ENCODE peak calls at places on chromosomes 6 and 20, in nine cellular contexts. U, E, G, O, B, P, F, V and Z are unnamed samples.

GRCh38 chr6:82906489-82906888 is 159.2 kb downstream of the UBE3D start:
- DNase-seq in V (peak), E (no peak), F (peak), O (no peak), B (no peak), G (no peak), U (no peak), P (no peak), Z (no peak)

GRCh38 chr6:5146396-5146795 is 61.3 kb downstream of the PPP1R3G start:
- DNase-seq in B (no peak), F (no peak), O (no peak), G (no peak), U (no peak), V (no peak), E (no peak), P (no peak), Z (no peak)

GRCh38 chr6:39143238-39143930 is 28.4 kb upstream of the SAYSD1 start:
- DNase-seq in E (no peak), U (no peak), O (no peak), B (no peak), V (peak), G (no peak), P (no peak), F (peak), Z (no peak)

GRCh38 chr6:147180926-147181325 is 23.3 kb upstream of the STXBP5 start:
- DNase-seq in G (no peak), P (no peak), F (no peak), U (no peak), E (no peak), V (no peak), O (no peak), B (no peak), Z (no peak)

GRCh38 chr6:124064317-124065113 is 260.9 kb downstream of the NKAIN2 start:
- DNase-seq in V (no peak), F (no peak), U (no peak), G (no peak), E (no peak), O (no peak), B (no peak), P (no peak), Z (no peak)

GRCh38 chr6:107132330-107132954 is 17.1 kb upstream of the BEND3 start:
- DNase-seq in U (no peak), E (no peak), G (peak), F (peak), V (peak), O (no peak), P (peak), B (no peak), Z (no peak)

GRCh38 chr6:14549319-14549770 is 431.8 kb downstream of the CD83 start:
- DNase-seq in V (no peak), U (no peak), B (peak), F (no peak), P (no peak), O (no peak), E (no peak), G (peak), Z (no peak)

GRCh38 chr6:53483423-53484353 is 61.2 kb downstream of the GCLC start:
- DNase-seq in B (no peak), U (no peak), O (no peak), F (peak), G (peak), P (no peak), E (peak), V (no peak), Z (no peak)

GRCh38 chr6:135212935-135213334 is 31.8 kb downstream of the MYB start:
- DNase-seq in G (no peak), O (no peak), B (no peak), P (no peak), E (no peak), F (peak), V (peak), U (no peak), Z (no peak)

GRCh38 chr20:52331655-52332054 is 140.1 kb upstream of the ZFP64 start:
- DNase-seq in B (no peak), O (no peak), G (no peak), E (no peak), F (no peak), U (no peak), V (no peak), P (no peak), Z (no peak)

GRCh38 chr20:24871429-24872213 is 77.4 kb upstream of the CST7 start:
- DNase-seq in P (no peak), B (no peak), G (no peak), F (no peak), O (no peak), E (no peak), U (no peak), V (no peak), Z (no peak)

GRCh38 chr6:25401711-25402110 is 122.5 kb downstream of the CARMIL1 start:
- DNase-seq in G (no peak), F (no peak), E (no peak), U (no peak), O (no peak), V (no peak), P (no peak), B (no peak), Z (no peak)

GRCh38 chr6:137581019-137581707 is 87.0 kb upstream of the OLIG3 start:
- DNase-seq in B (no peak), O (no peak), G (no peak), F (no peak), U (no peak), E (no peak), V (no peak), P (no peak), Z (no peak)

GRCh38 chr6:21905531-21905930 is 312.0 kb downstream of the SOX4 start:
- DNase-seq in O (no peak), E (no peak), B (no peak), F (no peak), V (no peak), G (no peak), P (no peak), U (no peak), Z (no peak)

GRCh38 chr6:40997256-40997957 is 41.6 kb downstream of the UNC5CL start:
- DNase-seq in G (peak), E (no peak), V (peak), P (peak), B (no peak), F (peak), O (no peak), U (no peak), Z (peak)

GRCh38 chr6:132764370-132764769 is 6.7 kb upstream of the VNN2 start:
- DNase-seq in E (no peak), U (no peak), B (no peak), F (peak), O (no peak), G (peak), P (no peak), V (peak), Z (peak)

GRCh38 chr6:63576985-63577712 is 4.9 kb downstream of the LOC128125822 start:
- DNase-seq in U (no peak), G (no peak), F (no peak), E (no peak), O (no peak), V (no peak), B (no peak), P (no peak), Z (no peak)

GRCh38 chr20:55067158-55067825 is 591.9 kb downstream of the DOK5 start:
- DNase-seq in U (no peak), F (no peak), E (no peak), V (no peak), O (no peak), G (no peak), P (no peak), B (no peak), Z (no peak)

GRCh38 chr20:14434379-14435136 is 97.1 kb upstream of the FLRT3 start:
- DNase-seq in P (no peak), F (peak), E (no peak), V (peak), G (no peak), U (no peak), O (no peak), B (no peak), Z (no peak)

GRCh38 chr20:57249073-57249472 is 17.4 kb downstream of the BMP7 start:
- DNase-seq in P (no peak), V (no peak), U (no peak), G (no peak), E (no peak), F (no peak), B (no peak), O (no peak), Z (no peak)

GRCh38 chr6:83417880-83418663 is 12.8 kb downstream of the ME1 start:
- DNase-seq in F (peak), O (no peak), U (no peak), V (peak), B (no peak), E (no peak), P (peak), G (peak), Z (no peak)

GRCh38 chr6:11207199-11207968 is 25.1 kb downstream of the NEDD9 start:
- DNase-seq in B (no peak), V (peak), O (no peak), U (peak), E (no peak), G (no peak), F (peak), P (peak), Z (peak)

GRCh38 chr20:32830437-32830836 is 10.7 kb downstream of the MAPRE1 start:
- DNase-seq in U (peak), B (no peak), F (peak), P (no peak), O (no peak), V (peak), G (no peak), E (no peak), Z (no peak)

GRCh38 chr6:74248966-74249365 is 553.0 kb downstream of the CD109 start:
- DNase-seq in V (no peak), B (no peak), P (no peak), F (no peak), G (no peak), O (no peak), U (no peak), E (no peak), Z (no peak)

GRCh38 chr20:32195581-32195980 is 12.0 kb downstream of the PLAGL2 start:
- DNase-seq in G (no peak), P (no peak), U (no peak), F (no peak), B (no peak), V (no peak), E (no peak), O (no peak), Z (no peak)

GRCh38 chr6:38271081-38271480 is 368.6 kb downstream of the BTBD9 start:
- DNase-seq in O (no peak), P (no peak), V (peak), F (no peak), E (no peak), U (no peak), B (no peak), G (no peak), Z (no peak)

GRCh38 chr6:97060254-97060653 is 135.7 kb downstream of the KLHL32 start:
- DNase-seq in F (no peak), U (no peak), E (no peak), G (no peak), O (no peak), B (no peak), P (no peak), V (no peak), Z (no peak)

GRCh38 chr6:85498596-85499258 is 48.8 kb downstream of the NT5E start:
- DNase-seq in F (peak), V (peak), G (no peak), E (no peak), O (no peak), P (peak), U (no peak), B (no peak), Z (no peak)

GRCh38 chr20:22577515-22578220 is 6.7 kb downstream of the FOXA2 start:
- DNase-seq in O (no peak), V (no peak), P (no peak), B (peak), U (no peak), G (peak), F (no peak), E (no peak), Z (no peak)

GRCh38 chr6:82227770-82228169 is 19.8 kb downstream of the IBTK start:
- DNase-seq in E (no peak), O (no peak), B (no peak), V (no peak), U (no peak), F (peak), G (no peak), P (no peak), Z (no peak)

GRCh38 chr20:12762725-12763124 is 246.0 kb upstream of the SPTLC3 start:
- DNase-seq in U (no peak), E (no peak), B (no peak), P (no peak), O (no peak), G (peak), V (no peak), F (no peak), Z (no peak)

GRCh38 chr6:136783495-136784270 is 8.6 kb downstream of the MAP3K5 start:
- DNase-seq in P (no peak), O (no peak), E (no peak), B (no peak), V (no peak), F (no peak), G (no peak), U (no peak), Z (no peak)

GRCh38 chr6:48535569-48535968 is 424.6 kb upstream of the PTCHD4 start:
- DNase-seq in P (no peak), U (no peak), B (no peak), O (no peak), E (no peak), V (peak), G (peak), F (peak), Z (peak)

DNA sequence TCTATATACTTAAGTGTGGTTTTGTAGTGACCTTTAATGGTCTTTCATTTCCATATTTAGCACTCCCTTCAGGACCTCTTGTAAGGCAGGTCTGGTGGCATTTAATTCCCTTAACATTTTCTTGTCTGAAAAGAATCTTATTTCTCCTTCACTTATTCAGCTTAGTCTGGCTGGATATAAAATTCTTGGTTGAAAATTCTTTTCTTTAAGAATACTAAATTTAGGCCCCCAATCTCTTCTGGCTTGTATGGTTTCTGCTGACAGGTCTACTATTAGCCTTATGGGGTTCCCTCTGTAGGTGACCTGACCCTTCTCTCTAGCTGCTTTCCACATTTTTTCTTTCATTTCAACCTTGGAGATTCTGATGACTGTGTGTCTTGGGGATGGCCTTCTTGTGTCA is 236.9 kb downstream of the THBS2 start:
- DNase-seq in V (no peak), G (no peak), E (no peak), F (no peak), P (no peak), U (no peak), B (no peak), O (no peak), Z (no peak)
- H3K4me3 ChIP-seq in V (no peak), G (no peak), E (no peak), F (no peak), P (no peak), U (no peak), B (no peak), O (no peak), Z (no peak)

DNA sequence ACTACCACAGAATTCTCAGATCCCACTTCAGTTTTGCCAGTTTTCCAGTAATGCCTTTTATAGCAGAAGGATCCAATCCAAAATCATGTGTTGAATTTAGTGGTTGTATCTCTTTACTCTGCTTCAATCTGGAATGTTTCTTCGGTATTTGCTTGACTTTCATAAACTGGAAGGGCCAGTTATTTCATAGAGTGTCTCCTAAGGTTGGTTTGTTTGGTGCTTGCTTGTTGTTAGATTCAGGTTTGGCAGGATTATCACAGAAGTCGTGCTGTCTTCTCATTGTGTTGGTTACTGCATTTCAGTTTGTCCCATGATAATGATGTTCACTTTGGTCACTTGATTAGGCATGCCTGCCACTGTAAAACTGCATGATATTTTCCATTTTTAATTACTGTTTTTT is 45.7 kb downstream of the TMEM200A start:
- DNase-seq in E (no peak), G (no peak), V (no peak), F (no peak), B (no peak), P (no peak), O (no peak), U (no peak), Z (no peak)
- TF ChIP-seq CTCF in E (no peak), G (no peak), V (no peak), F (no peak), B (no peak), P (no peak), O (no peak), U (no peak), Z (no peak)

GRCh38 chr6:149102324-149102723 is 215.2 kb upstream of the TAB2 start:
- DNase-seq in V (no peak), O (no peak), B (no peak), E (no peak), F (no peak), P (no peak), G (no peak), U (no peak), Z (no peak)
- H3K4me3 ChIP-seq in V (no peak), O (no peak), B (no peak), E (no peak), F (no peak), P (no peak), G (no peak), U (no peak), Z (no peak)

GRCh38 chr6:121319112-121319553 is 15.1 kb downstream of the TBC1D32 start:
- DNase-seq in P (no peak), F (peak), E (no peak), G (peak), U (no peak), B (no peak), V (peak), O (no peak), Z (peak)
- TF ChIP-seq CTCF in P (no peak), F (peak), E (peak), G (peak), U (peak), B (peak), V (peak), O (no peak), Z (peak)

DNA sequence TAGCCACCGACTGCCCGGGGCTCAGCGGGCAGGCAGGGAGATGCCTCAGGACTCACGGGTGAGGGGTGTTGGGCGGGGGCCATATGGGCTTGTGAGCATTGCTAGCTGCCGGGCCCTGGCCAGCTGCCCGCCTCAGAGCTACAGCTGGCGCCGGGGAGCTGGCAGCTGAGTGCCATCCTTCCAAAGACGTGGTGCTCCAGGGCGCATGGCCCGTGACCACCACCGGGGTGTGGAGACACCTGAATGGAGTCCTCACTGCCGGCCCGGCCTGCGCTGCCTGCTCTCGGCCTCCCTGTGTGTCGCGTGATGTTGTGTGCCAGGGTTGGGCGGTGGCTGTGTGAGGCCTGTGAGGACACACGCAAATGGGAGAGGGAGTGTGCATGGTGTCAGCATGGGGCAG is 10.6 kb upstream of the RBBP8NL start:
- DNase-seq in B (no peak), O (no peak), E (no peak), G (peak), U (peak), P (no peak), F (no peak), V (no peak), Z (no peak)
- H3K4me3 ChIP-seq in B (no peak), O (no peak), E (no peak), G (no peak), U (no peak), P (no peak), F (no peak), V (no peak), Z (no peak)

DNA sequence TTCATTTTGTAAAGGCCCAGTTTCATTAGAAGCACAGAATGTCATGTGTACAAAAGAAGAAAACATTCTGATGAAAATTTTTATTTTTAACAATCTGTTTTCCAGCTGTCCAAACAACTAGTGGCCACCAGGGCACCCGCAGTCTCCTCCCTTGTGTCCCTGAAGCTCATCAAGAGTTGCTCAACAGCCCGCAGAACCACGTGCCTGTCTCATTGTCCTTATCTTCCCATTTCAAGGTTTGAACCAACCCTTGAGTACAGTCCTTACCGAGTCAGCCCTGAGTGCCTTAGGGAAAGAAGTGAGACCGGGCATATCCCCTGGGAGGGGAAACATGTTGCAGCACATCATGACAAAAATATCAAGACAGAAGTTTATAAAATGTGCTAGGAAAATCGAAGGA is 15.9 kb upstream of the ZNF133 start:
- DNase-seq in B (no peak), P (no peak), F (peak), U (peak), G (peak), E (peak), V (peak), O (no peak), Z (no peak)
- TF ChIP-seq CTCF in B (no peak), P (peak), F (peak), U (no peak), G (peak), E (no peak), V (peak), O (no peak), Z (peak)

GRCh38 chr20:17835941-17836861 is 132.4 kb downstream of the SNX5 start:
- DNase-seq in P (no peak), F (peak), U (peak), G (no peak), E (peak), O (peak), B (no peak), V (peak), Z (no peak)
- H3K4me3 ChIP-seq in P (no peak), F (peak), U (no peak), G (no peak), E (no peak), O (peak), B (no peak), V (peak), Z (no peak)

GRCh38 chr6:28402197-28402596 is 2.6 kb upstream of the ZSCAN12 start:
- DNase-seq in O (no peak), U (no peak), F (no peak), V (no peak), B (no peak), G (no peak), P (no peak), E (no peak), Z (no peak)

GRCh38 chr6:28401172-28401571 is 1.6 kb upstream of the ZSCAN12 start:
- DNase-seq in F (peak), G (no peak), P (no peak), E (no peak), V (peak), O (no peak), U (no peak), B (no peak), Z (no peak)

GRCh38 chr6:28395918-28396317 is 3.6 kb downstream of the ZSCAN12 start:
- DNase-seq in F (no peak), G (no peak), B (no peak), E (no peak), P (no peak), O (no peak), U (no peak), V (no peak), Z (no peak)

GRCh38 chr6:28400122-28400451 is 540 bp upstream of the ZSCAN12 start:
- DNase-seq in U (no peak), V (no peak), B (no peak), F (no peak), E (no peak), P (no peak), O (no peak), G (no peak), Z (no peak)

GRCh38 chr6:28399370-28400121 is at the start of gene ZSCAN12:
- DNase-seq in F (peak), B (peak), G (peak), U (peak), P (no peak), V (peak), O (peak), E (peak), Z (no peak)
- TF ChIP-seq CTCF in F (peak), B (no peak), G (peak), U (peak), P (no peak), V (peak), O (no peak), E (peak), Z (peak)